ENCODE peak calls at places on chromosomes 13 and 19, in ten cellular contexts. D, F, O, E, U, Q, B, V, I and C are unnamed samples.

GRCh38 chr13:54536112-54536511 is 1507.5 kb downstream of the OLFM4 start:
- DNase-seq in Q (peak; percentile 36), O (no peak), B (no peak), E (no peak), U (no peak), D (no peak), F (no peak), I (no peak), V (no peak), C (no peak)

GRCh38 chr13:82480415-82480814 is 1401.9 kb downstream of the SLITRK1 start:
- DNase-seq in B (no peak), I (no peak), O (no peak), V (no peak), F (no peak), Q (peak; percentile 11), U (no peak), D (no peak), E (no peak), C (no peak)

GRCh38 chr13:85541476-85541875 is 257.7 kb downstream of the SLITRK6 start:
- DNase-seq in B (no peak), D (no peak), O (no peak), I (no peak), U (no peak), Q (no peak), F (no peak), V (no peak), E (no peak), C (no peak)

GRCh38 chr19:47573076-47574026 is at the start of gene ZNF541:
- DNase-seq in F (peak; percentile 82), U (peak; percentile 39), I (peak; percentile 71), B (peak; percentile 60), O (no peak), Q (peak; percentile 11), D (peak; percentile 78), E (peak; percentile 89), V (peak; percentile 38), C (peak; percentile 29)

GRCh38 chr13:21683034-21683733 is 12.3 kb downstream of the FGF9 start:
- DNase-seq in Q (no peak), O (no peak), U (peak; percentile 51), B (no peak), D (no peak), I (no peak), E (peak; percentile 54), V (no peak), F (no peak), C (peak; percentile 79)

GRCh38 chr13:32881074-32881791 is 135.0 kb upstream of the KL start:
- DNase-seq in Q (peak; percentile 67), E (no peak), I (peak; percentile 72), O (no peak), D (no peak), U (peak; percentile 55), B (no peak), V (no peak), F (no peak), C (peak; percentile 85)

GRCh38 chr19:15418112-15418587 is 638 bp downstream of the AKAP8L start:
- DNase-seq in U (peak; percentile 34), O (no peak), F (no peak), Q (peak; percentile 76), V (no peak), E (no peak), D (no peak), B (no peak), I (peak; percentile 18), C (peak; percentile 54)

GRCh38 chr13:112657850-112658445 is 31.9 kb upstream of the ATP11A start:
- DNase-seq in E (no peak), U (peak; percentile 59), I (peak; percentile 73), V (no peak), Q (peak; percentile 72), D (no peak), B (no peak), O (no peak), F (no peak), C (peak; percentile 64)

GRCh38 chr13:37701306-37701705 is 102.7 kb upstream of the POSTN start:
- DNase-seq in O (no peak), E (no peak), V (no peak), F (no peak), B (no peak), Q (peak; percentile 29), D (no peak), U (peak; percentile 71), I (peak; percentile 90), C (peak; percentile 29)

GRCh38 chr19:34363930-34364329 is 1.1 kb upstream of the GPI start:
- DNase-seq in F (no peak), E (no peak), V (no peak), Q (no peak), I (no peak), B (no peak), D (no peak), O (no peak), U (no peak), C (no peak)